ENCODE peak calls at places on chromosomes 16 and 17, in five cellular contexts. O is uterus; I is thyroid gland; K is activated CD4-positive, alpha-beta T cell treated with anti-CD3 and anti-CD28 coated beads for 24 hours; U is MG63. G is an unnamed sample.
A peak's percentile ranks its signal among the peaks of the same experiment; 100 is the strongest.

GRCh38 chr17:39212841-39213480 is 12.8 kb downstream of the STAC2 start:
- DNase-seq in O (no peak), U (no peak), K (no peak), I (peak; percentile 90), G (peak; percentile 54)

GRCh38 chr17:76408037-76408849 is 23.8 kb downstream of the SPHK1 start:
- DNase-seq in O (no peak), U (peak; percentile 52), I (peak; percentile 84), K (peak; percentile 66), G (peak; percentile 84)

GRCh38 chr17:3887811-3888210 is 5.0 kb downstream of the CAMKK1 start:
- DNase-seq in K (no peak), U (no peak), I (no peak), O (no peak), G (no peak)

GRCh38 chr16:47713225-47713595 is 252.1 kb downstream of the PHKB start:
- DNase-seq in O (no peak), I (no peak), U (peak; percentile 3), K (no peak), G (peak; percentile 69)

GRCh38 chr17:72590382-72590781 is 469.6 kb downstream of the SOX9 start:
- DNase-seq in O (no peak), I (no peak), U (peak; percentile 49), K (no peak), G (no peak)

GRCh38 chr17:59470624-59471297 is 94.6 kb upstream of the DHX40 start:
- DNase-seq in I (no peak), O (no peak), K (no peak), U (no peak), G (no peak)

GRCh38 chr17:77802811-77803220 is 155.7 kb upstream of the TNRC6C start:
- DNase-seq in K (no peak), O (peak; percentile 76), I (peak; percentile 47), U (no peak), G (peak; percentile 73)

GRCh38 chr17:62652251-62653001 is 25.0 kb downstream of the MRC2 start:
- DNase-seq in U (peak; percentile 90), K (peak; percentile 6), I (peak; percentile 49), O (peak; percentile 53), G (peak; percentile 93)

GRCh38 chr17:62093188-62094155 is 28.4 kb upstream of the MED13 start:
- DNase-seq in U (peak; percentile 74), K (no peak), O (no peak), I (no peak), G (no peak)

GRCh38 chr17:17344507-17345293 is 41.5 kb downstream of the NT5M start:
- DNase-seq in I (no peak), K (no peak), O (no peak), U (no peak), G (peak; percentile 57)

GRCh38 chr17:70116919-70117318 is 41.9 kb downstream of the KCNJ16 start:
- DNase-seq in U (no peak), K (no peak), O (no peak), I (no peak), G (no peak)

GRCh38 chr16:84367750-84368320 is 503 bp upstream of the ATP2C2 start:
- DNase-seq in O (no peak), K (no peak), I (peak; percentile 68), U (no peak), G (no peak)

GRCh38 chr16:898761-899677 is 71.8 kb downstream of the LMF1 start:
- DNase-seq in I (no peak), O (no peak), K (no peak), U (no peak), G (no peak)

GRCh38 chr17:82378741-82379021 is 7.1 kb downstream of the UTS2R start:
- DNase-seq in U (no peak), K (no peak), O (no peak), I (no peak), G (no peak)

GRCh38 chr17:14417336-14417735 is 116.5 kb downstream of the HS3ST3B1 start:
- DNase-seq in I (no peak), O (no peak), U (no peak), K (no peak), G (no peak)

GRCh38 chr17:8060274-8060673 is 21.4 kb downstream of the ALOX15B start:
- DNase-seq in U (peak; percentile 43), K (no peak), I (peak; percentile 53), O (peak; percentile 40), G (peak; percentile 76)

GRCh38 chr17:49596613-49597244 is 21.1 kb downstream of the NXPH3 start:
- DNase-seq in U (no peak), I (no peak), O (no peak), K (no peak), G (no peak)

GRCh38 chr16:3479654-3480216 is 15.6 kb downstream of the C16orf90 start:
- DNase-seq in U (no peak), O (no peak), I (no peak), K (no peak), G (no peak)

GRCh38 chr17:48051706-48052486 is 3.7 kb downstream of the NFE2L1 start:
- DNase-seq in O (peak; percentile 74), K (no peak), I (peak; percentile 54), U (peak; percentile 79), G (peak; percentile 89)

GRCh38 chr17:34252138-34252889 is 2.8 kb upstream of the CCL2 start:
- DNase-seq in O (peak; percentile 96), K (no peak), I (peak; percentile 99), U (peak; percentile 95), G (peak; percentile 86)

GRCh38 chr16:50188619-50189136 is 35.6 kb downstream of the TENT4B start:
- DNase-seq in U (no peak), K (no peak), O (no peak), I (no peak), G (no peak)

GRCh38 chr17:79072544-79072943 is 2.1 kb upstream of the ENGASE start:
- DNase-seq in K (no peak), U (no peak), I (no peak), O (no peak), G (no peak)

GRCh38 chr17:51120357-51120738 is 320 bp downstream of the SPAG9 start:
- DNase-seq in U (no peak), K (peak; percentile 21), I (peak; percentile 58), O (no peak), G (peak; percentile 87)

GRCh38 chr17:21029032-21029431 is 13.8 kb downstream of the USP22 start:
- DNase-seq in O (no peak), U (no peak), K (no peak), I (no peak), G (no peak)

GRCh38 chr17:59124665-59125064 is 18.0 kb upstream of the TRIM37 start:
- DNase-seq in I (no peak), O (no peak), U (no peak), K (no peak), G (no peak)

GRCh38 chr17:73492802-73493139 is 151.5 kb downstream of the SDK2 start:
- DNase-seq in I (no peak), U (no peak), K (no peak), O (no peak), G (peak; percentile 86)

GRCh38 chr17:43543771-43544575 is 2.2 kb downstream of the ETV4 start:
- DNase-seq in K (no peak), U (no peak), O (no peak), I (no peak), G (no peak)

GRCh38 chr17:77952368-77952767 is 6.1 kb upstream of the TNRC6C start:
- DNase-seq in O (no peak), I (no peak), U (no peak), K (no peak), G (no peak)

GRCh38 chr17:76382803-76383644 is 1.4 kb upstream of the SPHK1 start:
- DNase-seq in O (no peak), K (peak; percentile 54), I (peak; percentile 54), U (peak; percentile 62), G (peak; percentile 97)